ENCODE peak calls at places on chromosomes 2 and 18, in six cellular contexts. F is K562, M is HCT116, V is GM12878, Q is HepG2, P is H1. Z is an unnamed sample.

GRCh38 chr2:102096103-102096502 is 46.4 kb upstream of the IL1R1 start:
- DNase-seq in F (no peak), M (no peak), V (no peak), Q (no peak), P (no peak), Z (no peak)

GRCh38 chr2:195316485-195316884 is 340.5 kb upstream of the SLC39A10 start:
- DNase-seq in F (no peak), M (no peak), V (no peak), Q (no peak), P (no peak), Z (no peak)

GRCh38 chr2:12412898-12413305 is 303.8 kb upstream of the TRIB2 start:
- DNase-seq in F (no peak), M (no peak), V (peak), Q (no peak), P (no peak), Z (no peak)

GRCh38 chr18:6207119-6207518 is 207.6 kb downstream of the L3MBTL4 start:
- DNase-seq in F (no peak), M (no peak), V (no peak), Q (no peak), P (no peak), Z (no peak)

GRCh38 chr2:204325468-204325867 is 219.8 kb upstream of the PARD3B start:
- DNase-seq in F (peak), M (peak), V (no peak), Q (peak), P (peak), Z (peak)

GRCh38 chr2:8268172-8268783 is 413.6 kb upstream of the ID2 start:
- DNase-seq in F (no peak), M (no peak), V (no peak), Q (no peak), P (no peak), Z (no peak)

GRCh38 chr2:101737478-101738240 is 40.2 kb downstream of the MAP4K4 start:
- DNase-seq in F (no peak), M (no peak), V (no peak), Q (no peak), P (no peak), Z (no peak)

GRCh38 chr2:208222351-208222750 is 32.5 kb downstream of the IDH1 start:
- DNase-seq in F (peak), M (no peak), V (no peak), Q (no peak), P (no peak), Z (no peak)

GRCh38 chr18:3985664-3986063 is 469.4 kb downstream of the DLGAP1 start:
- DNase-seq in F (no peak), M (no peak), V (no peak), Q (no peak), P (no peak), Z (no peak)

GRCh38 chr18:49899647-49900330 is 86.5 kb upstream of the ACAA2 start:
- DNase-seq in F (no peak), M (no peak), V (no peak), Q (peak), P (no peak), Z (peak)

GRCh38 chr2:60840880-60841279 is 40.5 kb upstream of the REL start:
- DNase-seq in F (no peak), M (no peak), V (peak), Q (no peak), P (no peak), Z (no peak)

GRCh38 chr2:170330881-170331280 is 152.9 kb downstream of the MYO3B start:
- DNase-seq in F (no peak), M (no peak), V (no peak), Q (no peak), P (no peak), Z (no peak)

GRCh38 chr2:176173679-176174381 is 14.6 kb upstream of the HOXD1 start:
- DNase-seq in F (no peak), M (no peak), V (no peak), Q (no peak), P (no peak), Z (no peak)

GRCh38 chr2:160339726-160340125 is 139.7 kb upstream of the ITGB6 start:
- DNase-seq in F (no peak), M (no peak), V (no peak), Q (no peak), P (no peak), Z (no peak)

GRCh38 chr18:62796216-62796621 is 80.9 kb downstream of the PHLPP1 start:
- DNase-seq in F (no peak), M (no peak), V (no peak), Q (peak), P (no peak), Z (no peak)

GRCh38 chr2:157691695-157692094 is 63.0 kb upstream of the ACVR1C start:
- DNase-seq in F (no peak), M (no peak), V (no peak), Q (no peak), P (no peak), Z (no peak)

GRCh38 chr2:71830497-71831207 is 317.0 kb downstream of the CYP26B1 start:
- DNase-seq in F (no peak), M (no peak), V (no peak), Q (no peak), P (no peak), Z (no peak)

GRCh38 chr2:15408759-15409158 is 152.4 kb downstream of the NBAS start:
- DNase-seq in F (no peak), M (no peak), V (no peak), Q (no peak), P (no peak), Z (no peak)

GRCh38 chr18:79528846-79529245 is 133.1 kb downstream of the NFATC1 start:
- DNase-seq in F (peak), M (peak), V (no peak), Q (peak), P (peak), Z (peak)

GRCh38 chr2:167490394-167490793 is 602.1 kb downstream of the XIRP2 start:
- DNase-seq in F (no peak), M (no peak), V (no peak), Q (no peak), P (no peak), Z (no peak)

GRCh38 chr18:70075906-70076305 is 128.2 kb upstream of the CD226 start:
- DNase-seq in F (no peak), M (no peak), V (no peak), Q (no peak), P (no peak), Z (no peak)

GRCh38 chr2:20179755-20180594 is 45.0 kb downstream of the SDC1 start:
- DNase-seq in F (peak), M (no peak), V (no peak), Q (peak), P (no peak), Z (peak)

GRCh38 chr2:198950813-198951212 is 506.9 kb downstream of the SATB2 start:
- DNase-seq in F (no peak), M (no peak), V (no peak), Q (no peak), P (no peak), Z (no peak)

GRCh38 chr18:47418746-47419145 is 167.3 kb upstream of the SKOR2 start:
- DNase-seq in F (no peak), M (no peak), V (no peak), Q (no peak), P (no peak), Z (no peak)

GRCh38 chr18:7094432-7094831 is 23.2 kb downstream of the LAMA1 start:
- DNase-seq in F (no peak), M (no peak), V (no peak), Q (no peak), P (no peak), Z (no peak)

GRCh38 chr2:88097192-88097591 is 29.6 kb downstream of the SMYD1 start:
- DNase-seq in F (no peak), M (no peak), V (no peak), Q (no peak), P (no peak), Z (no peak)

GRCh38 chr2:66569974-66570373 is 135.0 kb downstream of the MEIS1 start:
- DNase-seq in F (no peak), M (no peak), V (no peak), Q (no peak), P (no peak), Z (no peak)

GRCh38 chr2:167294775-167295140 is 406.5 kb downstream of the XIRP2 start:
- DNase-seq in F (no peak), M (no peak), V (no peak), Q (no peak), P (no peak), Z (no peak)

GRCh38 chr2:147345246-147345645 is 499.6 kb upstream of the ACVR2A start:
- DNase-seq in F (no peak), M (no peak), V (no peak), Q (no peak), P (no peak), Z (no peak)

GRCh38 chr2:217219141-217219505 is 359.3 kb upstream of the TNP1 start:
- DNase-seq in F (no peak), M (no peak), V (no peak), Q (no peak), P (no peak), Z (no peak)

GRCh38 chr2:187618813-187619212 is 64.6 kb upstream of the TFPI start:
- DNase-seq in F (no peak), M (no peak), V (no peak), Q (no peak), P (no peak), Z (no peak)

GRCh38 chr18:32446780-32447179 is 23.9 kb downstream of the GAREM1 start:
- DNase-seq in F (no peak), M (no peak), V (no peak), Q (no peak), P (no peak), Z (no peak)

GRCh38 chr2:31275976-31276375 is 42.0 kb downstream of the EHD3 start:
- DNase-seq in F (no peak), M (no peak), V (no peak), Q (no peak), P (no peak), Z (no peak)

GRCh38 chr2:205461678-205462665 is 220.3 kb upstream of the NRP2 start:
- DNase-seq in F (no peak), M (no peak), V (no peak), Q (no peak), P (no peak), Z (no peak)

GRCh38 chr18:27583021-27583420 is 397.9 kb upstream of the CHST9 start:
- DNase-seq in F (no peak), M (no peak), V (no peak), Q (no peak), P (no peak), Z (no peak)

GRCh38 chr18:8049147-8049546 is 482.0 kb downstream of the PTPRM start:
- DNase-seq in F (no peak), M (no peak), V (no peak), Q (no peak), P (no peak), Z (no peak)

GRCh38 chr2:19733951-19734425 is 167.8 kb downstream of the TTC32 start:
- DNase-seq in F (no peak), M (no peak), V (no peak), Q (no peak), P (no peak), Z (no peak)

GRCh38 chr2:233974530-233975071 is 57.4 kb downstream of the TRPM8 start:
- DNase-seq in F (peak), M (peak), V (no peak), Q (peak), P (peak), Z (no peak)

GRCh38 chr2:241666627-241667400 is 19.8 kb downstream of the DTYMK start:
- DNase-seq in F (no peak), M (no peak), V (no peak), Q (no peak), P (no peak), Z (no peak)
- TF ChIP-seq SP1 in F (no peak), M (no peak), V (no peak), Q (no peak), P (no peak), Z (no peak)

GRCh38 chr18:44815108-44815507 is 134.4 kb downstream of the SETBP1 start:
- DNase-seq in F (no peak), M (no peak), V (no peak), Q (no peak), P (no peak), Z (no peak)
- TF ChIP-seq ATF3 in F (no peak), M (no peak), V (no peak), Q (no peak), P (no peak), Z (no peak)

GRCh38 chr18:44090453-44090852 is 590.2 kb upstream of the SETBP1 start:
- DNase-seq in F (no peak), M (no peak), V (no peak), Q (no peak), P (no peak), Z (no peak)

GRCh38 chr18:44096016-44096415 is 584.7 kb upstream of the SETBP1 start:
- DNase-seq in F (no peak), M (no peak), V (no peak), Q (no peak), P (no peak), Z (no peak)

GRCh38 chr18:44098551-44099098 is 582.1 kb upstream of the SETBP1 start:
- DNase-seq in F (no peak), M (no peak), V (no peak), Q (no peak), P (peak), Z (peak)

GRCh38 chr18:44093253-44093652 is 587.4 kb upstream of the SETBP1 start:
- DNase-seq in F (no peak), M (no peak), V (no peak), Q (no peak), P (no peak), Z (no peak)
- TF ChIP-seq MAX in F (no peak), M (no peak), V (no peak), Q (no peak), P (no peak), Z (no peak)

GRCh38 chr18:64806232-64806631 is 657.3 kb upstream of the LINC00305 start:
- DNase-seq in F (no peak), M (no peak), V (no peak), Q (no peak), P (no peak), Z (no peak)

GRCh38 chr18:64799378-64799777 is 650.5 kb upstream of the LINC00305 start:
- DNase-seq in F (no peak), M (no peak), V (no peak), Q (no peak), P (no peak), Z (no peak)

GRCh38 chr18:64807560-64807959 is 658.7 kb upstream of the LINC00305 start:
- DNase-seq in F (no peak), M (no peak), V (no peak), Q (no peak), P (no peak), Z (no peak)

GRCh38 chr18:64800151-64800550 is 651.3 kb upstream of the LINC00305 start:
- DNase-seq in F (no peak), M (no peak), V (no peak), Q (no peak), P (no peak), Z (no peak)

GRCh38 chr18:64803471-64803870 is 654.6 kb upstream of the LINC00305 start:
- DNase-seq in F (no peak), M (no peak), V (no peak), Q (no peak), P (no peak), Z (no peak)
- TF ChIP-seq SP1 in F (no peak), M (no peak), V (no peak), Q (no peak), P (no peak), Z (no peak)

GRCh38 chr18:59376351-59376935 is 17.4 kb upstream of the LMAN1 start:
- DNase-seq in F (no peak), M (no peak), V (no peak), Q (no peak), P (no peak), Z (no peak)
- TF ChIP-seq ATF3 in F (no peak), M (no peak), V (no peak), Q (no peak), P (no peak), Z (no peak)

DNA sequence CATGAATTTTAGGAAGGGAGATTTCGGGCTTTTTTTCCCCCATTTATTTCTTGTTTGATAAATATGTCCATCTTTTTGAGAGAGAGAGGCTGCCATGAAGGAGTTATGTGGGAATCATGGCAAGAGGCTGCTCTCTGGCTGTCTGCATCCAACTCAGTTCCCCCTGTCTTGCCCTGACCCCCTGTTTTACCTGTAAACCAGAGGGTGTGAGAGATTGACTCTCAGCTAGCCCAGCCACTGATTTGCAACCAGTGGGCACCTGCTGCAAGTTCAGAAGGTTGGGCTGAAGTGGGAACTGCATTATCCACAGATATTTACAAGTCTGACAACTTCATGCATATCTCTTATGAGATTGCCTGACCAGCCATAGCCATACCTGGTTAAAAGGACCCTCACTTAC is 625.4 kb upstream of the FANCL start:
- DNase-seq in F (no peak), M (no peak), V (no peak), Q (no peak), P (no peak), Z (no peak)
- TF ChIP-seq MAX in F (no peak), M (no peak), V (no peak), Q (no peak), P (no peak), Z (no peak)

DNA sequence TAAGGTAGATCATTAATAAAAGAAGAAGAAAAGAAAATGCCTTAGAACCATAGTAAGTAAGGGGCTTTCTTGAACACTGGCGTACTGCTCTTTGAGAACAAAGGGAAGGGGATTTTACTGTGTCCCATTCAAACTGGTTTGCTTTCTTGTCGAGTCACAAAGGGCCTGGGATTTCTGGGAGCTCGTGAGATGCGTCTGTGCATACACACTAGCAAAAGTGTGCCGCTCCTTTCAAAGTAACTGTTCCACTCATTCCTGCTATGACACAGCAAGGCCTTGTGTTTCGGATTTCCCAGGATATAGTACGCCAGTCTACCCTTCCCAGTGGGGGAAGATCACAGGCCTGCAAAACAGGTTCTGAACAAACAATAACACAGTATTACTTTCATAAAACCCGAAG is 93.0 kb downstream of the KCTD18 start:
- DNase-seq in F (no peak), M (no peak), V (no peak), Q (no peak), P (no peak), Z (no peak)
- TF ChIP-seq SP1 in F (no peak), M (no peak), V (no peak), Q (no peak), P (no peak), Z (no peak)

DNA sequence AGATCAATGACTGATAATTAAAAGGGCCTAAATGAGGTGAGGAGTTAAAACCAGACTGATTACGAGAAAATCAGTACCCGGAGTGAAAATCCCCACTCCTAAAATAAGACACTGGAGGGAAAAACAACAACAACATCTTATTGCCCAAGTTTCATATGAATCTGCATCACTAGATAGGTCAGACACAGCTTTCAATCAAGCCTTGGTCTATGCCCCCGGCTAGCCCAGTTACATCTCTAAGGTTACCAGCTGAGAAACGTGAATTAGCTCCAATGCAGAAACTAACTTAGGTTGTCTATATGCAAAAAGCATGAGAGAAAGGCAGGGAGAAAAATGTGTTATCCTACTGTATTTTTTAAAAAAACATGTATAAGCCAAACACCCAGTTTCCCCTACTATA is 53.7 kb downstream of the ROCK2 start:
- DNase-seq in F (no peak), M (no peak), V (no peak), Q (no peak), P (no peak), Z (no peak)
- TF ChIP-seq ATF3 in F (no peak), M (no peak), V (no peak), Q (no peak), P (no peak), Z (no peak)